ENCODE peak calls at places on chromosomes 4 and X, in four cellular contexts. L, T, F and W are unnamed samples. For H3K36me3, the result is how much of the 10 kb centered on the place peaks cover.

GRCh38 chr4:88457307-88458090 is 580 bp downstream of the HERC5 start:
- DNase-seq in L (peak), F (peak), T (no peak), W (peak)

GRCh38 chrX:102950908-102951866 is 14.1 kb downstream of the RAB40AL start:
- DNase-seq in T (peak), L (peak), F (peak), W (peak)

GRCh38 chr4:125703443-125703842 is 388.7 kb downstream of the FAT4 start:
- DNase-seq in T (no peak), F (no peak), L (no peak), W (no peak)

GRCh38 chrX:48474581-48474980 is 1.4 kb upstream of the FTSJ1 start:
- DNase-seq in L (no peak), T (no peak), F (no peak), W (no peak)

GRCh38 chr4:16102356-16102755 is 18.5 kb upstream of the PROM1 start:
- DNase-seq in L (no peak), T (no peak), F (no peak), W (no peak)

GRCh38 chr4:128601992-128602695 is 207.4 kb upstream of the JADE1 start:
- DNase-seq in L (no peak), T (no peak), F (no peak), W (peak)

GRCh38 chrX:13029831-13030771 is 14.3 kb downstream of the FAM9C start:
- DNase-seq in F (peak), L (no peak), T (no peak), W (no peak)

GRCh38 chr4:113809313-113809712 is 47.8 kb upstream of the CAMK2D start:
- DNase-seq in F (no peak), T (no peak), L (peak), W (peak)

GRCh38 chrX:136028383-136028984 is 43.2 kb downstream of the SLC9A6 start:
- DNase-seq in L (no peak), T (no peak), F (peak), W (peak)

GRCh38 chr4:13240066-13240465 is 244.1 kb downstream of the RAB28 start:
- DNase-seq in F (no peak), L (no peak), T (no peak), W (no peak)

GRCh38 chrX:119429471-119429870 is 30.3 kb downstream of the SLC25A43 start:
- DNase-seq in L (no peak), T (no peak), F (no peak), W (peak)

GRCh38 chr4:95798727-95799126 is 41.2 kb upstream of the PDHA2 start:
- DNase-seq in F (no peak), L (no peak), T (no peak), W (no peak)

GRCh38 chr4:111994392-111994791 is 150.9 kb upstream of the FAM241A start:
- DNase-seq in F (no peak), L (no peak), T (no peak), W (no peak)

GRCh38 chrX:73851014-73852009 is 288.3 kb downstream of the CHIC1 start:
- DNase-seq in F (no peak), L (peak), T (peak), W (no peak)

GRCh38 chrX:56564182-56564885 is 907 bp downstream of the UBQLN2 start:
- DNase-seq in T (no peak), F (peak), L (no peak), W (peak)

GRCh38 chr4:99572527-99573240 is 1.9 kb upstream of the MTTP start:
- DNase-seq in F (no peak), L (no peak), T (no peak), W (no peak)

GRCh38 chr4:38560763-38561558 is 103.0 kb upstream of the KLF3 start:
- DNase-seq in F (no peak), L (no peak), T (no peak), W (no peak)

GRCh38 chr4:74096265-74096980 is 2.6 kb downstream of the CXCL2 start:
- DNase-seq in T (no peak), L (no peak), F (no peak), W (peak)

DNA sequence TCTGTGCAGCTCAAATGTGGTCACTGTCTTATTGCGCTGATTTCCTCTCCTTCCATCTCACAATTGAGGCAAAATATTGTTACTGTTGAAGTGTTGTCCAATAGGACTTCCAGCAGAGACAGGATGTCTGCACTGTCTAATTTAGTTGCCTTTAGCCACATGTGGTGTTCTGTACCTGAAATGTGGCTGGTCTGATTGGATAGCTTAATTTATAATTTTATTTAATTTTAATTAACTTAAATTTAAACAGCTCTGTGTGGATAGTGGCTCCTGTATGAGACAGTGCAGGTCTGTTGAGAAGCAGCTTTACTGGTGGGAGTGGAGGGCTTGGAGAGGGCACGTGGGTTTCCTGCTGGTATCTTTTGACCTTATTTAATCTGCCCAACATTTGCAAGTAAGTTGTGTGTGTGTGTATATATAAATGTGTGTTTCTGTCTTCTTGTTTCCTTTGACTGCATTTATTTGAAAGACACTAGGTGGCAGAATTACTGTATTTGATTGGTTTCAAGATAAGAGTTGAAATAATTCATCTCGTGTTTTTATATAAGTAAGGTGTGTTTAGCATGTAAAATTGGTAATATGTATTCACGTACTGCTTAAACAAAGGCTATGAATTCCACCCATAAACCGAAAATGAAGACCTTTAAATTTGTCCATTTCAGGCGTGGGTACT is 55.3 kb upstream of the MSANTD1 start:
- DNase-seq in L (no peak), F (no peak), T (no peak), W (no peak)
- H3K36me3 ChIP-seq in L (half or more), F (under half), T (under half), W (under half)

DNA sequence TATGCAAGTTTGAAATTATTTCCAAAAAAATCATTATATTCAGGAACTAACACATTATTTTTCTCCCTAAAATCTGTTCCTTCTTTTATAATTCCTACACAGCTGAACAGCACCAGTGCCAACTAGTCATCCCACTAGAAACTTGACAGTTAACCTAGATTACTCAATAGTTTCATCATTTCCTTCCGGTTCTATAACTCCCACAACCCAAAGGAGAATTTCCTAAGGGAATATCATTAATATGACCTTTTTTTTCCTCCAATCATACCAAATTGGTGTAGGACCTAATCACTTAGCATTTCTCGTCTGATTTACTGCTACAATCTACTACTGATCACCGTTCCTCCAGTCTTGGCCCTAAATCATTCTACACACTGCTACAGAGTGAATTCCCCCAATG is 45.9 kb downstream of the WDFY3 start:
- DNase-seq in F (no peak), T (no peak), L (no peak), W (no peak)
- H3K27ac ChIP-seq in F (no peak), T (no peak), L (no peak), W (no peak)

DNA sequence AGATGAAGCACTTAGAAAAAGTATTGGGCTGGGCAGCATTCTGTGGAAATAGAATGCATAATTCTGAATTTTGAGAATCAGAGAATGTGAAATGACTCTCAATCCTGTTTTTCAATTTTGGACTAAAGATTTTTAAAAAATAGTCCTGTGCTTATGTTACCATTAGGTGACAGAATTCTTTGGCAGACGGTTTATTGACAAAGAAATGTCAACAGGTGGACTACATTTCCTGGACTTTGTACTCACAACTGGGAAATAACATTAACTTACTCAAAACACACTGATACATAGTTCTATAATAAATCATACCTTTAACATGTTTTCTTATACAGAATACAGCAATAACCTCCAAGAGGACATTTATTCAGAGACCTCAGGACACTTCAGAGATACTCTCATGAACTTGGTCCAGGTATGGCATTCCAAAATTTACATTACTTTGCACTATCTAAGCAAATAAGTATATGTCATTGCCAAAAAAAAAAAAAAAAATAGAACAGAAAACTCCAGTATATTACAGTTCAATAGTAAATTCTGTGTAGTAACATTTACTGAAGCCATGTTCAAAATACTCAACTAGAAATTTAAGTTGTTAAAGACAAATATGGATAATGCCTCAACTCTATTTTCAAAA is 72.7 kb downstream of the ANXA10 start:
- DNase-seq in T (no peak), F (no peak), L (no peak), W (no peak)
- H3K36me3 ChIP-seq in T (under half), F (under half), L (under half), W (under half)

GRCh38 chr4:118329849-118330248 is 23.0 kb downstream of the PRSS12 start:
- DNase-seq in L (no peak), T (no peak), F (no peak), W (no peak)

GRCh38 chr4:118322831-118323502 is 29.8 kb downstream of the PRSS12 start:
- DNase-seq in T (no peak), F (peak), L (no peak), W (no peak)

GRCh38 chr4:118326585-118326984 is 26.2 kb downstream of the PRSS12 start:
- DNase-seq in T (no peak), F (no peak), L (no peak), W (no peak)

GRCh38 chr4:118327554-118328241 is 25.1 kb downstream of the PRSS12 start:
- DNase-seq in F (no peak), L (no peak), T (no peak), W (no peak)

DNA sequence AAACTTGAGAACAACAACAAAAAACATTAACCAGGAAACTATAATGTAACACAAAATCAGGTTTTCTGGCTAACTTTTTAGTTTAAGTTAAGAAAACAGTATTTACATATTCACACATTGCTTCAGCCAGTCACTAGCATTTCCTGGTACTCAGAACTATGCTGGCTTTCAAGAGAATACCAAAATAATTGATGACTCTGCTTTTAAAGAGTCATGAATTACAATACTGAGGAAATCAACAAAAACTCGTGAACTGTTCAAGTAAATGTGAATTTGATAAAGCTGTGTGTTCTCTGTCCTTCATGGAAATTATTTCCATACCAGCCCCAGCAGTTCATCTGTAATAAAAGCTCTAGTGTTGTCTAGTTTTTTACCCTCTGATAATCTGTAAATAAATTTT is 27.4 kb downstream of the PRSS12 start:
- DNase-seq in L (no peak), T (no peak), F (no peak), W (no peak)
- H3K27ac ChIP-seq in L (no peak), T (no peak), F (no peak), W (no peak)

GRCh38 chr4:24578364-24578763 is 6.0 kb downstream of the DHX15 start:
- DNase-seq in T (no peak), F (no peak), L (no peak), W (no peak)
- H3K36me3 ChIP-seq in T (under half), F (under half), L (under half), W (under half)

GRCh38 chr4:24330198-24330972 is 254.0 kb downstream of the DHX15 start:
- DNase-seq in F (no peak), L (no peak), T (no peak), W (peak)
- H3K27ac ChIP-seq in F (no peak), L (no peak), T (no peak), W (no peak)

GRCh38 chrX:53556868-53557267 is 122.7 kb upstream of the HSD17B10 start:
- DNase-seq in T (no peak), L (no peak), F (no peak), W (no peak)

GRCh38 chrX:53563324-53563723 is 123.2 kb downstream of the HUWE1 start:
- DNase-seq in F (no peak), T (no peak), L (no peak), W (no peak)

GRCh38 chrX:53561912-53562311 is 124.6 kb downstream of the HUWE1 start:
- DNase-seq in F (no peak), T (no peak), L (no peak), W (no peak)

GRCh38 chrX:53558646-53559045 is 124.5 kb upstream of the HSD17B10 start:
- DNase-seq in L (no peak), F (no peak), T (no peak), W (no peak)
- H3K36me3 ChIP-seq in L (half or more), F (under half), T (half or more), W (under half)